ENCODE peak calls at places on chromosome 7, in four cellular contexts. Z is CD4-positive, alpha-beta T cell; U is prostate gland; E is spleen. C is an unnamed sample.

GRCh38 chr7:100888988-100889760 is at the start of gene UFSP1:
- DNase-seq in U (no peak), E (no peak), Z (no peak), C (no peak)

GRCh38 chr7:54705436-54705835 is 53.6 kb downstream of the SEC61G start:
- DNase-seq in E (no peak), U (no peak), Z (no peak), C (no peak)

GRCh38 chr7:106485031-106485551 is 175.9 kb downstream of the CCDC71L start:
- DNase-seq in Z (no peak), E (no peak), U (no peak), C (no peak)

GRCh38 chr7:157276091-157276561 is 60.7 kb upstream of the DNAJB6 start:
- DNase-seq in U (no peak), E (peak), Z (no peak), C (no peak)

GRCh38 chr7:50261593-50261992 is 42.9 kb upstream of the IKZF1 start:
- DNase-seq in E (no peak), U (no peak), Z (no peak), C (no peak)

GRCh38 chr7:142859829-142860228 is 5.0 kb downstream of the EPHB6 start:
- DNase-seq in E (no peak), U (peak), Z (no peak), C (no peak)

GRCh38 chr7:379456-380225 is 89.7 kb downstream of the FOXL3 start:
- DNase-seq in Z (no peak), E (peak), U (no peak), C (no peak)

GRCh38 chr7:140769852-140770251 is 73.3 kb downstream of the NDUFB2 start:
- DNase-seq in E (no peak), Z (no peak), U (no peak), C (no peak)

GRCh38 chr7:148289630-148290029 is 300.9 kb upstream of the C7orf33 start:
- DNase-seq in Z (no peak), U (no peak), E (no peak), C (no peak)

GRCh38 chr7:96093435-96093834 is 228.5 kb downstream of the SLC25A13 start:
- DNase-seq in U (no peak), Z (no peak), E (no peak), C (no peak)

GRCh38 chr7:55030314-55030713 is 11.5 kb downstream of the EGFR start:
- DNase-seq in Z (no peak), U (no peak), E (no peak), C (no peak)

GRCh38 chr7:911791-912480 is 35.6 kb downstream of the GET4 start:
- DNase-seq in Z (no peak), U (no peak), E (no peak), C (peak)

GRCh38 chr7:127682140-127682539 is 30.1 kb downstream of the SND1 start:
- DNase-seq in E (no peak), U (no peak), Z (no peak), C (no peak)

GRCh38 chr7:155466142-155466813 is 8.3 kb downstream of the EN2 start:
- DNase-seq in Z (no peak), E (peak), U (no peak), C (no peak)

GRCh38 chr7:81053623-81054022 is 134.8 kb upstream of the SEMA3C start:
- DNase-seq in U (no peak), Z (no peak), E (no peak), C (no peak)

GRCh38 chr7:116843373-116843772 is 19.0 kb upstream of the CAPZA2 start:
- DNase-seq in Z (no peak), U (no peak), E (no peak), C (no peak)

GRCh38 chr7:28939844-28940243 is 18.3 kb downstream of the TRIL start:
- DNase-seq in U (no peak), E (no peak), Z (no peak), C (no peak)

GRCh38 chr7:109751241-109751640 is 1181.6 kb downstream of the DNAJB9 start:
- DNase-seq in E (no peak), Z (no peak), U (no peak), C (no peak)

GRCh38 chr7:64643567-64643966 is 22.4 kb upstream of the ZNF107 start:
- DNase-seq in E (no peak), U (no peak), Z (no peak), C (no peak)
- H3K27ac ChIP-seq in E (peak), U (no peak), Z (no peak), C (no peak)

DNA sequence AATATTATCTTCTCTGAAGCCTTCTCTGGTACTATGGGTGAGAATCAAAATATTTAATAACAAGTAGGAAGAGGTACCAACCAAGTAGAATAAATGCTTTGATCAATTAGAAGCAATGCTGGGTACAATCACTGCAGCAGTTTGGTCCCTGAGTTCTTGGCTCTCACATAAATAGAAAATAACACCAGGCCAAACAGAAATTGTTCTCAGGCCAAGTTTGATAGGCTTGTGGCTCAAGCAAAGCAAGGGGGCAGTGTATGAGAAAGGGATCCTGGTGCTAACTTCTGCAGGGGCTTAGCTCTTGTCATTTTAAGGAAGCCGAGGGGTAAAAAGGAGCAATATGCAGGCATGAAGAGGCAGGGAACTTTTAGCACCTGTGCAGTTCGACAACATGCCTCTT is 146.8 kb upstream of the TMEM229A start:
- DNase-seq in E (no peak), U (no peak), Z (no peak), C (no peak)
- H3K27ac ChIP-seq in E (no peak), U (no peak), Z (no peak), C (no peak)

DNA sequence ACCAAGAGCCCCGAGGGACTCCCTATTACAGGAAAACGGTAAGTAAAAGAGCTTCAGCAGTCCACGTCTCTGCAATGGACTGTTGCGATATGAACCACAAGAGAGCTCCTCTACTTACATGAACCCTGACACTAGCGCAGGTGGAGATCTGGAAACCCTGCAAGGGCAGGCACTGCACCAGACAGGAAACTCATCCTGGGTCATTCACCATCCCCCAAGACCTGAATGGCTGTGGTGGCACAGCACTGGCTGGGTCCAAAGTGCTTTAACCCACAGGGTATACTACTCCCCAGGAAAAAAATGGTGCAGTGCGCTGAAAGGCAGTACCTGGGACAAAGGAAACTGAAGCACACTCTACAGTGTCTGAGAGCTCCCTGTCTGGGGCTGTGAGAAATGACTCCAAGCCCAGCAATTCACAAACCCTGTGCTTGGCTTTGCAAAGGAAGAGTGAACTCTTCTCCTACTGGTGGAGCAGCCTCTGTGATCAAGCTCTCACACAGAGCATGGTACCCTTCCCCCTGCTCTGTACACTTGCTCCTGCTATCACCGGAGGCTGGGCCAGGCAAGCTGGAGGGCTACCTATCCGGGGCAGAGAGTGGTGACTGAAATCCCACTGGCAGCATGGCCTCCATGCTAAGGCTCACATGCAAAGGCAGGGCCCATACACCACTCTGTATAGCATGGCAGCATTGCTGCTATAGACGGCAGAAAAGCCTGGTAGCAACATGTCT is 44.9 kb downstream of the HIBADH start:
- DNase-seq in U (no peak), E (no peak), Z (no peak), C (no peak)
- H3K27ac ChIP-seq in U (no peak), E (no peak), Z (no peak), C (no peak)

DNA sequence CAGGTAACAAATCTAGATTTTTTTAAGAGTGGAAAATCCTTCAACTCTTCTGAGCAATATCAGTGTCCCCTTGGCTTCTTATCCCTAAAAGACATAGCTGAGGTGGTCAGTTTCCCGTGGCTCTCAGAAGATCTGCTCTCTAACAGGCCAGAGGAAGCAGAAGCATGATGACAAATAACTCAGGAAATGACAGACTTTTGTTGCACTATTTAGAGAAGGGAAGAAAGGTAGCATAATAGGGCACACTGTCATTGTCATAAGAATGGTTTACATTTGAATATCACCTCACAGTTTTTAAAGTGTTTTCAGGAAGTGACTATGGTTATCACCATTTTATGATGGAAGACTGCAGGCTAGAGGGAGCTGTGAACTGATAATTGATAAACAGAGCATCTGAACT is 33.6 kb upstream of the RAPGEF5 start:
- DNase-seq in Z (no peak), E (no peak), U (no peak), C (no peak)
- H3K27ac ChIP-seq in Z (no peak), E (no peak), U (no peak), C (no peak)

DNA sequence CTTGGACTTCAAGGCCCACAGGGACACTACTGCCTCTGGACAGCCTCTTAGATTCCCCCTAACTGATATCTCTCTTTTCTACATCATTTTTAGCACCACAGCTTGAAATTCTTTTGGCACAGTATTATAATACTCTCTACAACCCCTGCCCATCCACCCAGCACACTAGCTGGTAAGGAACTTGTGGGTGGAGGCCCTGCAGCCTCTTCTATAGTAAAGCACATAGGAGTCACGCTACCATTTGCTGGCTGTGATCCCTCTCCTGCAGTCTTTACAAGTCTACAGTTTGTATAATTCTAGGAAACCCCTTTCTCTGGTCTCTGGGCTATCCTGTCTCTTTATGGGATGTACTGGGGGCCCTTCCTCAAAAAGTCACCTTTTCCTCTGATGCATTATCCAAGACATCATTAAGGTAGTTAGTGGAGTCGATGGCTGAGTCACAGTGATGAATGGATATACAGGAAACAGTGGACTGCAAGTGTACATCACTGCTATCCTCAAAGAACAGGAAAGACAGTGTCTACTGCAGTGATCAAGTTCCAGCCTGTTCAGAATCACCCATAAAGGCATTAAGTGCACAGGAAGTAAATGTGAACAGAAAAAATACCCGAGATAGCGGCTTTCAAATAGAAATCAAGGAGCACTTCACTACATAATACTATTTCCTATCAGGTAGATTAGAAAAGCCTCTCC is 54.4 kb downstream of the STK17A start:
- DNase-seq in U (no peak), E (no peak), Z (no peak), C (no peak)
- H3K27ac ChIP-seq in U (peak), E (peak), Z (peak), C (no peak)

GRCh38 chr7:7918736-7919448 is 49.7 kb upstream of the GLCCI1 start:
- DNase-seq in E (no peak), Z (no peak), U (no peak), C (no peak)

GRCh38 chr7:7920056-7920455 is 48.5 kb upstream of the GLCCI1 start:
- DNase-seq in U (no peak), E (no peak), Z (no peak), C (no peak)

GRCh38 chr7:7920481-7920880 is 48.1 kb upstream of the GLCCI1 start:
- DNase-seq in E (no peak), U (no peak), Z (no peak), C (no peak)

GRCh38 chr7:7917593-7917992 is 51.0 kb upstream of the GLCCI1 start:
- DNase-seq in E (no peak), U (no peak), Z (no peak), C (no peak)

GRCh38 chr7:7919449-7919945 is 49.1 kb upstream of the GLCCI1 start:
- DNase-seq in E (no peak), Z (no peak), U (no peak), C (no peak)
- H3K27ac ChIP-seq in E (peak), Z (no peak), U (no peak), C (no peak)

C was measured in substantia nigra.